ENCODE peak calls at places on chromosomes 3 and 15, in four cellular contexts. F is SK-N-SH, P is K562, G is H1. N is an unnamed sample.

GRCh38 chr3:33645060-33645841 is 72.8 kb downstream of the CLASP2 start:
- DNase-seq in F (peak), G (no peak), P (peak), N (no peak)

GRCh38 chr3:171967137-171967783 is 72.1 kb upstream of the FNDC3B start:
- DNase-seq in F (no peak), G (no peak), P (peak), N (no peak)

GRCh38 chr3:60055765-60056164 is 1005.9 kb upstream of the CFAP20DC start:
- DNase-seq in P (no peak), G (no peak), F (no peak), N (no peak)

GRCh38 chr15:51051776-51052175 is 42.9 kb downstream of the TNFAIP8L3 start:
- DNase-seq in F (no peak), G (no peak), P (no peak), N (no peak)

GRCh38 chr3:127820221-127820870 is 2.0 kb downstream of the MGLL start:
- DNase-seq in F (peak), P (no peak), G (no peak), N (peak)

GRCh38 chr3:191070762-191071365 is 128.2 kb upstream of the OSTN start:
- DNase-seq in P (no peak), F (no peak), G (no peak), N (no peak)

GRCh38 chr3:64685331-64685799 is 2.4 kb downstream of the ADAMTS9 start:
- DNase-seq in F (peak), P (no peak), G (no peak), N (no peak)

GRCh38 chr3:29382845-29383244 is 102.0 kb downstream of the RBMS3 start:
- DNase-seq in P (no peak), G (no peak), F (no peak), N (no peak)

GRCh38 chr3:119145500-119146167 is at the start of gene TEX55:
- DNase-seq in G (peak), F (peak), P (peak), N (no peak)

GRCh38 chr15:89002281-89002761 is 85.9 kb upstream of the ABHD2 start:
- DNase-seq in G (no peak), P (peak), F (peak), N (peak)

GRCh38 chr3:184414418-184415228 is 34.8 kb downstream of the CHRD start:
- DNase-seq in G (no peak), F (no peak), P (no peak), N (no peak)
- H2AFZ ChIP-seq in G (no peak), F (no peak), P (no peak), N (no peak)

DNA sequence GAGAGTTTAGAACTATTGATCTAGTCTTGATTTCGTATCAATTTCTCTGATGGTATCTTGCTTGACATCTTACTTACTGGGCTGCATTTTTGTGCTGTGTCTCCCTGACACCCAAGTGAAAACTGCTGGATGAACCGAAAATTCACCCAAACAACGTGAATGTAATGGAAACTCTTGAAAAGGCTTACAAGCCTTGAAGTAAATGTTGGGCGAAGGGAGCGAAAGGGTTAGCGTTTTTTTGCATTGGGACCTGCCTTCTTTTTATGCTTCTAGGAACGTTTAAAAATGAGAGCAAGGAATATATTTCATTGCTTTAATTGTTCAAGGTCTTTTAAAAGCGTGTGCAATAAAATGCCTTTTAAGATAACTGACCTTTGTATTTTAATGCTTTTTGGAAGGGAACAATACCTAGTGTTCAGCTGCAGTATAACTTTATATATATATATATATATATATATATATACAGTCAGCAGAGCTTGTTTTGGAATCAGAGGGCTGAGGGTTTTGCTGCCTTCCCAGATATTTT is 94.1 kb downstream of the LPP start:
- DNase-seq in F (no peak), G (no peak), P (no peak), N (no peak)
- TF ChIP-seq NRF1 in F (no peak), G (no peak), P (no peak), N (no peak)

GRCh38 chr3:55488398-55489055 is 1.4 kb upstream of the WNT5A start:
- DNase-seq in P (peak), F (peak), G (peak), N (peak)

GRCh38 chr3:55489804-55490132 is 2.7 kb upstream of the WNT5A start:
- DNase-seq in P (no peak), F (no peak), G (peak), N (no peak)

GRCh38 chr3:55490194-55490913 is 3.2 kb upstream of the WNT5A start:
- DNase-seq in P (no peak), G (no peak), F (no peak), N (no peak)

GRCh38 chr3:55492976-55493375 is 5.9 kb upstream of the WNT5A start:
- DNase-seq in P (no peak), F (no peak), G (no peak), N (no peak)

DNA sequence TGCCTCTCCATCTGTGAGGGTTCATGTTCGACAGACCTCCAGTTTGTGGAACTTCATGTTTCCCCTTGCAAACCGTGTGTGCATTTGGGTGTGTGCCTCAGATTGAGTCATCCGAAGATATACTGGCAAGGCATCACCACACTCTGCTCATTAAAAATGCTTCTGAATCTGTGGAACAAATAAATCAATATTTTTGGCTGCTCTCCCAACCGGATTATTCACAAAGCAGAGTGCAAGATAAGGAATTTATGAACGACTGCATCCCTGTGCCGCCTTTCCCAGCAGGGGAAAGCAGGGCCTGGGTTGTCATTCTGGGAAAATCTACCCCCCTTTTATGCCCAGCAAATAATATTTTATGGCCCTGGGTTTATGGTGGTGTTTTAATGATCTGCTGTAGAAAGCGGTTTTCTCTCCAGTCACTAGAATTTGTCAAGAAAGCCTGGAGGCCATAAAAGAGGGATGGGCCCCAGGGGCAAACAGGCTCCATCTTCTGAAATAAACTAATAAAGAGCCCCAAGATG is 4.2 kb upstream of the WNT5A start:
- DNase-seq in G (no peak), P (no peak), F (no peak), N (no peak)
- H2AFZ ChIP-seq in G (no peak), P (no peak), F (no peak), N (no peak)

DNA sequence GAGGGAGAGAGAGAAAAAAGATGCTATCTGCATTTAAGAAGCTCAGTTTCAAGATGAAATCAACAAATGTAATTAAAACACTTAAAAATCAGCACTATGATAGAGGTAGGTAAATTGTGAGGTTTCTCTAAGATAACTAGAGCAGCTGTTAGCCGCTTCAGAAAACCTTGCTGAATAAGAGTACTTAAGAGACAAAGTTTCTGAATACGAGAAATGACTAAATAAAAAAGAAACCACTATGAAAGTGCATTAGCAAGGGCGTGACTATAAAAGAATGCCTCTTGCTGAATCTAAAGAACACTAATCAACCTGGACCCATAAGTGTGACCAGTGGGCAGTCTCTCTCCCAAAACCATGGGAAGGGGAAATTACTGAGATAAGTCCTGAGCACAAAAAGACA is 41.8 kb downstream of the IQCB1 start:
- DNase-seq in F (no peak), G (no peak), P (no peak), N (no peak)
- TF ChIP-seq NRF1 in F (no peak), G (no peak), P (no peak), N (no peak)